ENCODE peak calls at places on chromosome 6, in five cellular contexts. P, M, D, Z and N are unnamed samples.

GRCh38 chr6:53112404-53112803 is 36.2 kb downstream of the GCM1 start:
- DNase-seq in M (peak; percentile 92), P (no peak), D (no peak), Z (no peak), N (no peak)

GRCh38 chr6:133769463-133769862 is 119.5 kb upstream of the TCF21 start:
- DNase-seq in P (no peak), Z (no peak), D (no peak), M (no peak), N (peak; percentile 50)

GRCh38 chr6:51005779-51006178 is 187.1 kb downstream of the TFAP2B start:
- DNase-seq in P (no peak), Z (no peak), D (no peak), M (no peak), N (no peak)

GRCh38 chr6:116136933-116137340 is 11.0 kb upstream of the COL10A1 start:
- DNase-seq in Z (no peak), D (no peak), P (no peak), M (no peak), N (no peak)

GRCh38 chr6:42453649-42454427 is 2.1 kb upstream of the TRERF1 start:
- DNase-seq in D (peak; percentile 64), P (peak; percentile 76), Z (peak; percentile 40), M (peak; percentile 16), N (peak; percentile 29)

GRCh38 chr6:112936476-112936875 is 589.3 kb downstream of the RFPL4B start:
- DNase-seq in P (no peak), M (no peak), Z (no peak), D (peak; percentile 79), N (peak; percentile 53)

GRCh38 chr6:142695016-142695415 is 250.0 kb downstream of the HIVEP2 start:
- DNase-seq in M (no peak), P (no peak), Z (no peak), D (peak; percentile 24), N (no peak)

GRCh38 chr6:132445201-132445951 is 44.1 kb upstream of the MOXD1 start:
- DNase-seq in M (peak; percentile 84), D (peak; percentile 84), Z (no peak), P (no peak), N (peak; percentile 67)

GRCh38 chr6:44025226-44025625 is 102.0 kb downstream of the MRPL14 start:
- DNase-seq in M (no peak), Z (no peak), P (no peak), D (no peak), N (no peak)

GRCh38 chr6:43668151-43669028 is 19.2 kb downstream of the MRPS18A start:
- DNase-seq in Z (peak; percentile 74), P (peak; percentile 81), D (peak; percentile 32), M (peak; percentile 69), N (peak; percentile 67)

GRCh38 chr6:75024796-75025195 is 181.1 kb downstream of the COL12A1 start:
- DNase-seq in Z (no peak), P (no peak), M (no peak), D (no peak), N (no peak)

GRCh38 chr6:130183271-130184222 is 39.2 kb downstream of the SAMD3 start:
- DNase-seq in P (no peak), Z (no peak), D (no peak), M (no peak), N (no peak)

GRCh38 chr6:135280375-135281136 is 99.4 kb downstream of the MYB start:
- DNase-seq in D (no peak), Z (no peak), M (no peak), P (no peak), N (peak; percentile 71)

GRCh38 chr6:53437557-53438202 is 88.9 kb upstream of the ELOVL5 start:
- DNase-seq in M (peak; percentile 75), Z (no peak), P (peak; percentile 77), D (peak; percentile 86), N (peak; percentile 86)

GRCh38 chr6:16760536-16761468 is at the start of gene ATXN1:
- DNase-seq in D (no peak), Z (peak; percentile 63), P (peak; percentile 81), M (peak; percentile 63), N (peak; percentile 80)

GRCh38 chr6:44052419-44053011 is 74.7 kb downstream of the MRPL14 start:
- DNase-seq in D (peak; percentile 75), P (peak; percentile 79), M (peak; percentile 30), Z (peak; percentile 72), N (peak; percentile 82)

GRCh38 chr6:31272431-31272830 is 539 bp upstream of the HLA-C start:
- DNase-seq in D (peak; percentile 2), M (no peak), P (no peak), Z (no peak), N (peak; percentile 7)

GRCh38 chr6:31270788-31271640 is 878 bp downstream of the HLA-C start:
- DNase-seq in P (peak; percentile 83), Z (peak; percentile 81), D (peak; percentile 19), M (peak; percentile 63), N (peak; percentile 55)

GRCh38 chr6:31267504-31268371 is 4.2 kb downstream of the HLA-C start:
- DNase-seq in Z (no peak), M (no peak), D (no peak), P (peak; percentile 64), N (no peak)

GRCh38 chr6:31271641-31272357 is at the start of gene HLA-C:
- DNase-seq in M (peak; percentile 96), P (peak; percentile 98), D (peak; percentile 93), Z (peak; percentile 87), N (peak; percentile 95)

DNA sequence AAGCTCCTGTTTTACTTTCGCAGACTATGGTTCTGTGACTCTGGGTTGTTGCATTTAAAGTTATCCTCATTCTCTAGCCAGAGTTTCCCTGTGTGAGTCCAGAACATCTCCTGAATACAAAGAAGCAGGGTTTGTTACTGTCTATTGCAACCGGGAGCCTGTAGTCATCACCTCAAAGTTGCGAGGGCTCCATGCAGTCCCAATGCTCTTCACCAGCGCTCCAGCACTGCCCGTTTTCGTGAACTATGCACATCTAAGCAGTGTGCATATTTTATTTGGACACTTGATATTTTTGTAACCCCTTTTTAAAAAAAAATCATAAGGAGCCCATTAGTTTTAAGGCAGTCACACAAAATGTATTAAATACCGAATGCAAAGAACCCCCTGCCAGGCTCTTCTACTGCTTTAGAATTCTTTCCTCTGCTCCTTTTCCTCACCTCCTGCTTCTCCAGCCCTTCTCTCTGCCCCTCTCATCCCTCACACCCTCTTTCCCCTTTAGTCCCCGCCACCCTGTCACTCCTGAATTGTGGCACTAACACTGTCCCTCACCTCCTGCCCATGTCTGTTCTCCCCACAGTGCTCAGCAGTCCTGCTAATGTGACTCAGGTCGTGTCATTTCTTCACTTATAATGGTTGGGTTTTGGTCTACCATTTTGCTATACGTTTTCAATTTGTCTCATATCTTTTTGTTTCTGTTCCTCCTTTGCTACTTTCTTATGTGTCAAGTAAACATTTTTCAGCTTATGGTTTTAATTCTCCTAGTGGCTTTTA is 1.1 kb upstream of the HLA-C start:
- DNase-seq in D (no peak), M (no peak), Z (no peak), P (no peak), N (no peak)
- H3K4me3 ChIP-seq in D (no peak overlapping the region), M (no peak overlapping the region), Z (peak overlapping the region; percentile 87), P (peak overlapping the region; percentile 22), N (no peak overlapping the region)

GRCh38 chr6:163718537-163718936 is 304.0 kb downstream of the QKI start:
- DNase-seq in M (no peak), Z (no peak), D (no peak), P (no peak), N (no peak)

GRCh38 chr6:163720460-163721235 is 306.1 kb downstream of the QKI start:
- DNase-seq in P (no peak), D (no peak), M (no peak), Z (no peak), N (no peak)

GRCh38 chr6:163717106-163717764 is 302.7 kb downstream of the QKI start:
- DNase-seq in D (no peak), Z (no peak), P (no peak), M (no peak), N (no peak)

GRCh38 chr6:163720005-163720404 is 305.5 kb downstream of the QKI start:
- DNase-seq in D (no peak), P (no peak), M (no peak), Z (no peak), N (no peak)

GRCh38 chr6:163719028-163719742 is 304.7 kb downstream of the QKI start:
- DNase-seq in Z (no peak), M (no peak), D (no peak), P (no peak), N (no peak)
- TF ChIP-seq CTCF in Z (no peak), M (no peak), D (no peak), P (no peak), N (no peak)

GRCh38 chr6:106097368-106098231 is 11.5 kb downstream of the PRDM1 start:
- DNase-seq in M (peak; percentile 25), Z (no peak), D (peak; percentile 65), P (no peak), N (peak; percentile 65)

GRCh38 chr6:106101466-106101865 is 15.3 kb downstream of the PRDM1 start:
- DNase-seq in Z (no peak), M (peak; percentile 87), P (no peak), D (no peak), N (no peak)

GRCh38 chr6:106100755-106101154 is 14.6 kb downstream of the PRDM1 start:
- DNase-seq in Z (no peak), M (no peak), P (no peak), D (no peak), N (no peak)

GRCh38 chr6:106098383-106099234 is 12.5 kb downstream of the PRDM1 start:
- DNase-seq in M (peak; percentile 69), Z (no peak), D (peak; percentile 73), P (peak; percentile 64), N (peak; percentile 72)

GRCh38 chr6:106099235-106099537 is 13.1 kb downstream of the PRDM1 start:
- DNase-seq in P (no peak), D (no peak), Z (no peak), M (no peak), N (no peak)
- H3K4me3 ChIP-seq in P (no peak overlapping the region), D (no peak overlapping the region), Z (peak overlapping the region; percentile 60), M (no peak overlapping the region), N (peak overlapping the region; percentile 55)

GRCh38 chr6:157990321-157991066 is 8.8 kb downstream of the SYNJ2 start:
- DNase-seq in M (no peak), Z (no peak), P (no peak), D (peak; percentile 59), N (no peak)

GRCh38 chr6:157988700-157989063 is 7.0 kb downstream of the SYNJ2 start:
- DNase-seq in P (no peak), Z (no peak), M (no peak), D (no peak), N (no peak)

GRCh38 chr6:157987788-157988699 is 6.4 kb downstream of the SYNJ2 start:
- DNase-seq in M (no peak), Z (no peak), D (no peak), P (no peak), N (no peak)

GRCh38 chr6:157991067-157991432 is 9.4 kb downstream of the SYNJ2 start:
- DNase-seq in D (no peak), Z (no peak), P (no peak), M (no peak), N (no peak)

DNA sequence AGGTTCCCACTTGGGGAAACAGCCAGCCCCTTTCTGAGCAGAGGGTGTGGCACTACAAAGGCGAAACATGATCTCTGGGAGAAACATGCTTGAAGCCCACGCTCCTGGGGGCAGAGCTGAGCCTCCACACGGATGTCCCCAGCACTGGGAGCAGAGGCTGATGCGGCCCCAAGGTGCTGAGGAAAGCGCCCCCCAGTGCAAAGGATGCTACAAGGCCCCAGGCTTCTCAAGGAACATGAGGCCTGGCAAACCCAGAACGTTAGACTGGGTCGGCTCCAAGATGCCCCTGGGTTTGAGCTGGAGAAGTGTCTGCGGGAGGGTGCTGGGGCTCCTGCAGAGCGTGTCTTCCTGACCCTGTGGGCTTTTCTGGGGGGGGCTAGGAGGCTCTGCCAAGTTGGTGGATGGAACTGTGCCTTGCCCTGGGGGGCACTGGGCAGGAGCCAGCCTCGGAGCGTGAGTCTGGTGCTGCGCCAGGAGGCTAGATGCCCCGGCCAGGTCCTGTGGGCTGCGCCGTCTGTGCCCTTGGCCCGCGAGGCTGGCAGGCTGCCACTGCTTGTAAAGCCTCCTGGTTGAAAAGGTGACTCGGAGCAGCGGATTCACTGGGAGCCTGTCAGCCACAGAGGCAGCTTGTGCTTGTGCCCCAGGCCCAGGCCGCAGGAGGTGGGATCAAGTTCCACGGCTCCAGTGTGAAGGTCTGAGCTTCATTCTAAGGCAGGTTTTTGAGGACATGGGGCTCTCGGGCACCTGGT is 8.1 kb downstream of the SYNJ2 start:
- DNase-seq in M (peak; percentile 68), D (peak; percentile 76), P (peak; percentile 93), Z (peak; percentile 78), N (peak; percentile 41)
- TF ChIP-seq CTCF in M (no peak), D (no peak), P (no peak), Z (no peak), N (no peak)